ENCODE peak calls at places on chromosomes 2 and 18, in four cellular contexts. One of them, this sample, is unnamed.

GRCh38 chr2:78615956-78616355 is 409.5 kb upstream of the REG3G start:
- DNase-seq in fibroblast of lung: no peak
- DNase-seq in activated gamma-delta T cell treated with Interleukin-2 at 50 U/mL for 16 hours: no peak
- DNase-seq in CD8-positive, alpha-beta memory T cell: no peak
- DNase-seq in this sample: no peak

GRCh38 chr2:64225491-64225890 is 81.3 kb upstream of the PELI1 start:
- DNase-seq in CD8-positive, alpha-beta memory T cell: no peak
- DNase-seq in fibroblast of lung: no peak
- DNase-seq in activated gamma-delta T cell treated with Interleukin-2 at 50 U/mL for 16 hours: no peak
- DNase-seq in this sample: no peak

GRCh38 chr18:7177131-7177744 is 53.7 kb upstream of the LRRC30 start:
- DNase-seq in fibroblast of lung: peak; percentile 87
- DNase-seq in activated gamma-delta T cell treated with Interleukin-2 at 50 U/mL for 16 hours: no peak
- DNase-seq in CD8-positive, alpha-beta memory T cell: no peak
- DNase-seq in this sample: peak; percentile 42

GRCh38 chr18:45910405-45911023 is 56.6 kb downstream of the EPG5 start:
- DNase-seq in CD8-positive, alpha-beta memory T cell: peak; percentile 34
- DNase-seq in activated gamma-delta T cell treated with Interleukin-2 at 50 U/mL for 16 hours: peak; percentile 41
- DNase-seq in fibroblast of lung: peak; percentile 48
- DNase-seq in this sample: no peak

GRCh38 chr2:68911714-68912510 is 40.7 kb upstream of the BMP10 start:
- DNase-seq in activated gamma-delta T cell treated with Interleukin-2 at 50 U/mL for 16 hours: no peak
- DNase-seq in fibroblast of lung: no peak
- DNase-seq in CD8-positive, alpha-beta memory T cell: no peak
- DNase-seq in this sample: no peak

GRCh38 chr2:174759381-174760064 is 4.7 kb downstream of the CHRNA1 start:
- DNase-seq in CD8-positive, alpha-beta memory T cell: no peak
- DNase-seq in fibroblast of lung: no peak
- DNase-seq in activated gamma-delta T cell treated with Interleukin-2 at 50 U/mL for 16 hours: no peak
- DNase-seq in this sample: peak; percentile 69

GRCh38 chr2:165369131-165369935 is 100.2 kb upstream of the CSRNP3 start:
- DNase-seq in activated gamma-delta T cell treated with Interleukin-2 at 50 U/mL for 16 hours: no peak
- DNase-seq in fibroblast of lung: no peak
- DNase-seq in CD8-positive, alpha-beta memory T cell: no peak
- DNase-seq in this sample: peak; percentile 62

GRCh38 chr2:217070043-217070430 is 210.2 kb upstream of the TNP1 start:
- DNase-seq in activated gamma-delta T cell treated with Interleukin-2 at 50 U/mL for 16 hours: no peak
- DNase-seq in fibroblast of lung: no peak
- DNase-seq in CD8-positive, alpha-beta memory T cell: no peak
- DNase-seq in this sample: no peak

GRCh38 chr2:1940660-1941059 is 196.3 kb upstream of the PXDN start:
- DNase-seq in activated gamma-delta T cell treated with Interleukin-2 at 50 U/mL for 16 hours: no peak
- DNase-seq in fibroblast of lung: no peak
- DNase-seq in CD8-positive, alpha-beta memory T cell: no peak
- DNase-seq in this sample: no peak

GRCh38 chr2:198135481-198135934 is 331.1 kb downstream of the PLCL1 start:
- DNase-seq in CD8-positive, alpha-beta memory T cell: no peak
- DNase-seq in fibroblast of lung: no peak
- DNase-seq in activated gamma-delta T cell treated with Interleukin-2 at 50 U/mL for 16 hours: no peak
- DNase-seq in this sample: no peak

GRCh38 chr2:80322337-80322920 is 17.9 kb upstream of the LRRTM1 start:
- DNase-seq in activated gamma-delta T cell treated with Interleukin-2 at 50 U/mL for 16 hours: no peak
- DNase-seq in CD8-positive, alpha-beta memory T cell: no peak
- DNase-seq in fibroblast of lung: no peak
- DNase-seq in this sample: no peak

GRCh38 chr18:40897884-40898283 is 1057.2 kb upstream of the PIK3C3 start:
- DNase-seq in activated gamma-delta T cell treated with Interleukin-2 at 50 U/mL for 16 hours: no peak
- DNase-seq in CD8-positive, alpha-beta memory T cell: no peak
- DNase-seq in fibroblast of lung: no peak
- DNase-seq in this sample: no peak

GRCh38 chr2:238216651-238217184 is 13.2 kb upstream of the ILKAP start:
- DNase-seq in activated gamma-delta T cell treated with Interleukin-2 at 50 U/mL for 16 hours: no peak
- DNase-seq in fibroblast of lung: no peak
- DNase-seq in CD8-positive, alpha-beta memory T cell: no peak
- DNase-seq in this sample: peak; percentile 66

GRCh38 chr18:7733642-7734041 is 166.5 kb downstream of the PTPRM start:
- DNase-seq in activated gamma-delta T cell treated with Interleukin-2 at 50 U/mL for 16 hours: no peak
- DNase-seq in fibroblast of lung: peak; percentile 11
- DNase-seq in CD8-positive, alpha-beta memory T cell: no peak
- DNase-seq in this sample: no peak

GRCh38 chr2:200962821-200963128 is 685 bp downstream of the ORC2 start:
- DNase-seq in CD8-positive, alpha-beta memory T cell: no peak
- DNase-seq in fibroblast of lung: no peak
- DNase-seq in activated gamma-delta T cell treated with Interleukin-2 at 50 U/mL for 16 hours: peak; percentile 3
- DNase-seq in this sample: no peak

GRCh38 chr2:131543385-131543891 is 15.8 kb downstream of the CCDC74A start:
- DNase-seq in activated gamma-delta T cell treated with Interleukin-2 at 50 U/mL for 16 hours: no peak
- DNase-seq in fibroblast of lung: no peak
- DNase-seq in CD8-positive, alpha-beta memory T cell: no peak
- DNase-seq in this sample: no peak

GRCh38 chr2:46570396-46570795 is 91.0 kb downstream of the TMEM247 start:
- DNase-seq in CD8-positive, alpha-beta memory T cell: no peak
- DNase-seq in activated gamma-delta T cell treated with Interleukin-2 at 50 U/mL for 16 hours: no peak
- DNase-seq in fibroblast of lung: no peak
- DNase-seq in this sample: no peak

GRCh38 chr2:231601356-231602229 is 8.9 kb downstream of the TEX44 start:
- DNase-seq in fibroblast of lung: peak; percentile 79
- DNase-seq in activated gamma-delta T cell treated with Interleukin-2 at 50 U/mL for 16 hours: peak; percentile 75
- DNase-seq in CD8-positive, alpha-beta memory T cell: peak; percentile 59
- DNase-seq in this sample: peak; percentile 87

This sample was measured in lower leg skin.